ENCODE peak calls at places on chromosome 7, in ten cellular contexts. T is K562; R is psoas muscle; N is heart right ventricle; P is activated CD8-positive, alpha-beta memory T cell treated with anti-CD3 and anti-CD28 coated beads, Interleukin-2, amount 10 ng/mL, durations not matched to agents 7 days and 5 days; F is activated T-cell treated with anti-CD3 and anti-CD28 coated beads, Interleukin-2, amount 50 U/mL, for 4 hours; I is GM12878; W is naive thymus-derived CD8-positive, alpha-beta T cell; Y is body of pancreas; G is A549. C is an unnamed sample.

GRCh38 chr7:139846297-139846696 is 17.2 kb downstream of the TBXAS1 start:
- ATAC-seq in T (no peak), N (no peak), I (no peak), Y (no peak), G (no peak), P (no peak), R (no peak), W (no peak), F (no peak), C (no peak)

GRCh38 chr7:39894904-39895303 is 55.2 kb upstream of the CDK13 start:
- ATAC-seq in T (no peak), W (no peak), I (no peak), P (no peak), R (no peak), Y (no peak), N (no peak), G (no peak), F (no peak), C (no peak)

GRCh38 chr7:29287366-29287765 is 92.8 kb downstream of the CHN2 start:
- ATAC-seq in T (no peak), R (no peak), W (no peak), P (no peak), N (no peak), Y (peak), I (no peak), F (peak), G (no peak), C (peak)

GRCh38 chr7:129279757-129280156 is 54.9 kb downstream of the AHCYL2 start:
- ATAC-seq in T (no peak), R (peak), P (peak), F (no peak), N (no peak), Y (no peak), G (no peak), I (no peak), W (no peak), C (peak)

GRCh38 chr7:55127622-55128081 is 108.8 kb downstream of the EGFR start:
- ATAC-seq in N (peak), Y (no peak), F (no peak), G (no peak), R (peak), P (no peak), I (no peak), T (no peak), W (no peak), C (no peak)

GRCh38 chr7:55957190-55957589 is 5.5 kb downstream of the MRPS17 start:
- ATAC-seq in Y (no peak), R (no peak), I (no peak), F (no peak), G (no peak), W (no peak), P (no peak), T (no peak), N (no peak), C (no peak)

GRCh38 chr7:112940314-112940732 is 146.3 kb downstream of the GPR85 start:
- ATAC-seq in Y (peak), R (peak), P (no peak), I (peak), W (no peak), F (no peak), T (peak), G (peak), N (peak), C (no peak)

GRCh38 chr7:80722596-80723141 is 84.2 kb downstream of the CD36 start:
- ATAC-seq in I (no peak), N (peak), P (no peak), Y (peak), G (peak), R (peak), F (no peak), W (no peak), T (no peak), C (no peak)

GRCh38 chr7:148717266-148717793 is 18.6 kb downstream of the CUL1 start:
- ATAC-seq in W (no peak), F (no peak), T (peak), Y (no peak), G (no peak), P (no peak), N (no peak), I (no peak), R (peak), C (no peak)

GRCh38 chr7:1055084-1055450 is 10.7 kb downstream of the GPR146 start:
- ATAC-seq in N (peak), G (no peak), F (peak), R (no peak), W (peak), P (no peak), Y (no peak), I (no peak), T (peak), C (peak)